ENCODE peak calls at places on chromosomes 5 and 9, in five cellular contexts. Z is stomach, J is mucosa of descending colon, K is nephron progenitor cell, X is tibial artery. P is an unnamed sample.

GRCh38 chr9:34403554-34404380 is 27.1 kb upstream of the MYORG start:
- DNase-seq in Z (peak), J (peak), X (peak), K (peak), P (no peak)

GRCh38 chr9:29806941-29807625 is 2233.8 kb upstream of the C9orf72 start:
- DNase-seq in K (no peak), J (no peak), Z (no peak), X (no peak), P (no peak)

GRCh38 chr5:116970318-116970717 is 395.7 kb upstream of the SEMA6A start:
- DNase-seq in Z (no peak), X (no peak), K (no peak), J (no peak), P (no peak)

GRCh38 chr5:178540526-178540925 is 49.7 kb downstream of the COL23A1 start:
- DNase-seq in K (no peak), X (no peak), J (no peak), Z (no peak), P (no peak)

GRCh38 chr9:131815971-131816873 is 76.3 kb upstream of the RAPGEF1 start:
- DNase-seq in X (no peak), J (no peak), Z (no peak), K (no peak), P (no peak)

GRCh38 chr5:96763012-96763411 is 44.7 kb downstream of the ERAP1 start:
- DNase-seq in Z (no peak), X (no peak), K (no peak), J (no peak), P (no peak)

GRCh38 chr9:4680750-4681149 is 1.4 kb downstream of the CDC37L1 start:
- DNase-seq in X (no peak), K (no peak), J (no peak), Z (no peak), P (no peak)

GRCh38 chr9:136625101-136626065 is 37.3 kb upstream of the EGFL7 start:
- DNase-seq in K (peak), Z (peak), X (peak), J (peak), P (peak)

GRCh38 chr5:132495063-132495671 is 4.6 kb upstream of the IRF1 start:
- DNase-seq in J (no peak), Z (peak), K (no peak), X (no peak), P (peak)

GRCh38 chr9:26971721-26972120 is 15.5 kb downstream of the IFT74 start:
- DNase-seq in K (no peak), J (no peak), Z (no peak), X (no peak), P (no peak)

GRCh38 chr9:120668399-120668798 is 45.9 kb downstream of the MEGF9 start:
- DNase-seq in Z (no peak), K (no peak), X (no peak), J (no peak), P (no peak)

GRCh38 chr5:173242675-173243085 is 7.7 kb upstream of the NKX2-5 start:
- DNase-seq in J (no peak), Z (no peak), K (peak), X (no peak), P (no peak)

GRCh38 chr9:119991797-119992196 is 588.2 kb downstream of the CDK5RAP2 start:
- DNase-seq in Z (no peak), K (no peak), X (no peak), J (no peak), P (no peak)

GRCh38 chr5:127959152-127959764 is 124.3 kb upstream of the SLC12A2 start:
- DNase-seq in J (peak), K (no peak), Z (peak), X (peak), P (no peak)

GRCh38 chr5:54517512-54518145 is at the start of gene SNX18:
- DNase-seq in K (peak), Z (peak), X (peak), J (peak), P (peak)

GRCh38 chr9:99411068-99411467 is 189.0 kb downstream of the SEC61B start:
- DNase-seq in Z (no peak), X (no peak), K (no peak), J (no peak), P (no peak)

GRCh38 chr9:8183618-8184017 is 384.0 kb upstream of the DMAC1 start:
- DNase-seq in Z (no peak), K (no peak), X (no peak), J (no peak), P (no peak)

GRCh38 chr5:40654377-40655006 is 25.2 kb upstream of the PTGER4 start:
- DNase-seq in Z (no peak), J (no peak), X (no peak), K (no peak), P (no peak)

GRCh38 chr9:136138566-136138965 is 19.9 kb upstream of the TMEM250 start:
- DNase-seq in K (peak), X (no peak), J (peak), Z (no peak), P (no peak)

GRCh38 chr5:95446009-95446408 is 54.8 kb downstream of the FAM81B start:
- DNase-seq in J (no peak), K (no peak), X (no peak), Z (no peak), P (no peak)

GRCh38 chr5:148585988-148586387 is 68.3 kb downstream of the HTR4 start:
- DNase-seq in X (no peak), J (no peak), Z (no peak), K (no peak), P (no peak)

GRCh38 chr5:11903121-11903613 is 1.1 kb downstream of the CTNND2 start:
- DNase-seq in J (no peak), X (no peak), Z (no peak), K (peak), P (no peak)

GRCh38 chr9:112361602-112362001 is 18.3 kb upstream of the HSDL2 start:
- DNase-seq in Z (no peak), X (no peak), K (no peak), J (no peak), P (no peak)

GRCh38 chr9:621199-621860 is 220.2 kb upstream of the DMRT1 start:
- DNase-seq in X (no peak), J (no peak), Z (no peak), K (no peak), P (no peak)
- TF ChIP-seq CTCF in X (no peak), J (no peak), Z (no peak), K (no peak), P (no peak)

GRCh38 chr9:90871327-90871935 is 69.8 kb downstream of the SYK start:
- DNase-seq in X (no peak), K (no peak), Z (no peak), J (no peak), P (no peak)

GRCh38 chr9:90870646-90871326 is 69.2 kb downstream of the SYK start:
- DNase-seq in K (peak), J (no peak), X (no peak), Z (peak), P (no peak)

GRCh38 chr9:90873422-90873821 is 71.8 kb downstream of the SYK start:
- DNase-seq in K (no peak), J (no peak), Z (no peak), X (no peak), P (no peak)

GRCh38 chr9:90872835-90873294 is 71.2 kb downstream of the SYK start:
- DNase-seq in Z (no peak), K (no peak), X (no peak), J (no peak), P (no peak)

GRCh38 chr9:90874194-90874593 is 72.6 kb downstream of the SYK start:
- DNase-seq in Z (no peak), X (no peak), K (no peak), J (no peak), P (no peak)
- TF ChIP-seq CTCF in Z (no peak), X (no peak), K (no peak), J (no peak), P (no peak)

DNA sequence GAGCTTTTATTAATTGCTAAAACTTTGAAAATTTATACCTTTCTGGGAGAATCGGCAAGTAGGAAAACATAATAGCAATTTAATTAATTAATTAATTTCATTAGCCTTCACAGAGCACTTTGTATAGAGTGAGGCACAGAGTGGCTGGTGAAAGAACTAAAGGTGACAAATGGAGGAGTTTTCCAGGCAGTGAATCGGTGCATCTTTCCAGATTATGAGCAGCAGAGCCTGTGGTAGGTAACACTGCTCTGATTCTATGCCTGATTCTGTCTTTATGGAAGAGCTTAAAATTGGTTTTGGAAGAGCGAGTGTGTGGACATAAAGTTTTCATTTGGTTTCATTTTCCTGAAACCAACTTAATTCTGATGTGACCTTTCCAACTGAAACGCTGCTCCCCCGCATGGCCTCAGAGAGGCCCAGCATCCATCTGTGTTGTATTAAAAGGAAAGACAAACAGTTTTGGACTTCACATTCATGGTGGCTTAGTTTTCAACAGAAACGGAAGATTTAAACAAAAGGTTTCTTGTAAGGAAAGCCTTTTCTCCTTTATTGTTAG is 188.9 kb upstream of the RPS23 start:
- DNase-seq in Z (no peak), J (no peak), K (no peak), X (peak), P (no peak)
- TF ChIP-seq CTCF in Z (no peak), J (no peak), K (no peak), X (peak), P (no peak)

GRCh38 chr5:151082274-151082902 is 1.6 kb upstream of the TNIP1 start:
- DNase-seq in K (no peak), X (no peak), J (peak), Z (no peak), P (no peak)
- TF ChIP-seq CTCF in K (peak), X (peak), J (no peak), Z (no peak), P (no peak)

GRCh38 chr5:16464664-16465543 is 696 bp downstream of the ZNF622 start:
- DNase-seq in X (no peak), K (no peak), Z (no peak), J (no peak), P (no peak)
- TF ChIP-seq CTCF in X (no peak), K (no peak), Z (no peak), J (no peak), P (no peak)

GRCh38 chr5:157322581-157322980 is 56.7 kb downstream of the CYFIP2 start:
- DNase-seq in K (no peak), J (no peak), X (no peak), Z (no peak), P (no peak)

GRCh38 chr5:157324237-157324636 is 58.3 kb downstream of the CYFIP2 start:
- DNase-seq in K (peak), Z (no peak), J (no peak), X (no peak), P (no peak)

GRCh38 chr5:157326440-157327023 is 60.6 kb downstream of the CYFIP2 start:
- DNase-seq in J (no peak), K (no peak), Z (no peak), X (no peak), P (no peak)

GRCh38 chr5:157327771-157328170 is 61.8 kb downstream of the CYFIP2 start:
- DNase-seq in K (no peak), Z (no peak), J (no peak), X (no peak), P (no peak)

DNA sequence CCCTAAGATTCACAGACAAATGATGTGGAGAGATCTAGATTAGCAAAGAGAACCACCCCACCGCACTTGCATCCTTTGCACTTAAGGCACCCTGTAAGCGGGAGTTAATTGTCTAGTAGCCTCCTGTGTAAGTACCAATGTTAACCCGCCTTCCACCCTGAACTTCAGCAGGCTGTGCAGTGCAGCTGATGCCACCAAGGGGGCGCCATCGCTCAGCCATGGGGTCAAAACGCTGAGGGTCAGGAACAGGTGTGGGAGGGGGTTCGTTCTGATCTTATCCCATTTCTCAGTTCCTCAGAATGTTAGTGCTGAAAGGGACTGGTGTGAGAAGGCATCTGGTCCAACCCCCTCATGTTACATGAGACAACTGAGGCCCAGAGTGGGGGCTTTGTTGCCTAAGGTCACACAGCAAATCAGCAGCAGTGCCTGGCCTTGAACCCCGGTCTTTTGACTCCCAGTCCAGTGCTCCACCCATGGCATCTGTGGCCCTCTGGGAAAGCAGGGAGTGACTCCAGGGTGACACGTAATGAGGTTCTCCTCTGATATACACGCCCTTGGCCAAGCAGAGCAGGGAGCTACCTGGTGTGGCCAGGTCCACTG is 57.3 kb downstream of the CYFIP2 start:
- DNase-seq in X (no peak), J (no peak), K (no peak), Z (no peak), P (no peak)
- TF ChIP-seq CTCF in X (no peak), J (no peak), K (no peak), Z (no peak), P (no peak)

GRCh38 chr5:129400395-129400983 is 59.6 kb upstream of the ADAMTS19 start:
- DNase-seq in Z (no peak), K (no peak), J (no peak), X (no peak), P (no peak)
- TF ChIP-seq CTCF in Z (no peak), K (no peak), J (no peak), X (no peak), P (no peak)

GRCh38 chr5:176818391-176819098 is 8.2 kb downstream of the UNC5A start:
- DNase-seq in J (no peak), K (no peak), X (no peak), Z (no peak), P (no peak)
- TF ChIP-seq CTCF in J (no peak), K (no peak), X (no peak), Z (no peak), P (no peak)

P was measured in coronary artery.